ENCODE peak calls at places on chromosomes 16 and 17, in four cellular contexts. One of them, this sample, is unnamed. For H3K9me3, the result is how much of the 10 kb centered on the place peaks cover.

GRCh38 chr17:63786961-63787711 is 13.2 kb downstream of the DDX42 start:
- DNase-seq in PC-3: peak
- DNase-seq in effector memory CD4-positive, alpha-beta T cell: no peak
- DNase-seq in OCI-LY7: no peak
- DNase-seq in this sample: no peak

GRCh38 chr17:66228887-66229782 is at the start of gene APOH:
- DNase-seq in PC-3: no peak
- DNase-seq in effector memory CD4-positive, alpha-beta T cell: no peak
- DNase-seq in OCI-LY7: no peak
- DNase-seq in this sample: no peak

GRCh38 chr17:79707931-79708891 is 22.5 kb upstream of the ENPP7 start:
- DNase-seq in PC-3: peak
- DNase-seq in effector memory CD4-positive, alpha-beta T cell: no peak
- DNase-seq in OCI-LY7: peak
- DNase-seq in this sample: peak

GRCh38 chr17:14340968-14341412 is 40.1 kb downstream of the HS3ST3B1 start:
- DNase-seq in PC-3: no peak
- DNase-seq in effector memory CD4-positive, alpha-beta T cell: no peak
- DNase-seq in OCI-LY7: no peak
- DNase-seq in this sample: no peak

GRCh38 chr17:80265205-80266068 is 4.8 kb downstream of the RNF213 start:
- DNase-seq in PC-3: no peak
- DNase-seq in effector memory CD4-positive, alpha-beta T cell: peak
- DNase-seq in OCI-LY7: no peak
- DNase-seq in this sample: no peak

GRCh38 chr16:49342336-49343265 is 31.0 kb upstream of the C16orf78 start:
- DNase-seq in PC-3: no peak
- DNase-seq in effector memory CD4-positive, alpha-beta T cell: no peak
- DNase-seq in OCI-LY7: no peak
- DNase-seq in this sample: no peak

GRCh38 chr16:74901606-74902005 is 83.3 kb downstream of the WDR59 start:
- DNase-seq in PC-3: no peak
- DNase-seq in effector memory CD4-positive, alpha-beta T cell: no peak
- DNase-seq in OCI-LY7: no peak
- DNase-seq in this sample: no peak

GRCh38 chr16:55212791-55213190 is 111.2 kb upstream of the IRX6 start:
- DNase-seq in PC-3: no peak
- DNase-seq in effector memory CD4-positive, alpha-beta T cell: no peak
- DNase-seq in OCI-LY7: no peak
- DNase-seq in this sample: no peak

GRCh38 chr17:42114118-42114517 is 1.6 kb upstream of the DHX58 start:
- DNase-seq in PC-3: no peak
- DNase-seq in effector memory CD4-positive, alpha-beta T cell: no peak
- DNase-seq in OCI-LY7: no peak
- DNase-seq in this sample: no peak

GRCh38 chr17:28963841-28964240 is 12.5 kb upstream of the PHF12 start:
- DNase-seq in PC-3: no peak
- DNase-seq in effector memory CD4-positive, alpha-beta T cell: no peak
- DNase-seq in OCI-LY7: no peak
- DNase-seq in this sample: no peak

GRCh38 chr17:58352843-58353719 is 1.1 kb upstream of the SUPT4H1 start:
- DNase-seq in PC-3: peak
- DNase-seq in effector memory CD4-positive, alpha-beta T cell: no peak
- DNase-seq in OCI-LY7: peak
- DNase-seq in this sample: no peak

DNA sequence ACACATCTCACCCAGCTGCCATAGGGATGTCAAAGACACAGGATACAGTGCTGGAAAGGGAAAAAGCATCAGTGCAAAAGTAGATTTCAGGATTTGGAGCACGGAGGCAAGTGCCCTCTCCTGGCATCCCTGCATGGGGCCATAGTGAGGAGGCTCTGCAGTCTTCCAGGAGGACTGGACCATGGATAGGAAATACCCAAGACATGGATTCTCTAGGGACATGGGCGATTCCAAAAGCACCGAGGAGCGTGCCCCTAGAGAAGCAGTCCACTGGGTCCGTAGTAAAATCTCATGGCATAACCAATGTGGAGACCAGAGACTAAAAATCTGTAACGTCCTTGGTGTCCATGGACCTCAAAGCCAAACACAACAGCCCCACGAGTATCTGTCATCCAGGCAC is 818.2 kb downstream of the KCNJ18 start:
- DNase-seq in PC-3: no peak
- DNase-seq in effector memory CD4-positive, alpha-beta T cell: no peak
- DNase-seq in OCI-LY7: no peak
- DNase-seq in this sample: no peak
- H3K9me3 ChIP-seq in PC-3: under half
- H3K9me3 ChIP-seq in effector memory CD4-positive, alpha-beta T cell: under half
- H3K9me3 ChIP-seq in OCI-LY7: under half
- H3K9me3 ChIP-seq in this sample: under half

GRCh38 chr17:53949473-53950090 is 126.9 kb downstream of the KIF2B start:
- DNase-seq in PC-3: no peak
- DNase-seq in effector memory CD4-positive, alpha-beta T cell: no peak
- DNase-seq in OCI-LY7: no peak
- DNase-seq in this sample: no peak

GRCh38 chr17:53948323-53948722 is 125.6 kb downstream of the KIF2B start:
- DNase-seq in PC-3: no peak
- DNase-seq in effector memory CD4-positive, alpha-beta T cell: no peak
- DNase-seq in OCI-LY7: no peak
- DNase-seq in this sample: no peak

GRCh38 chr17:53950858-53951250 is 128.1 kb downstream of the KIF2B start:
- DNase-seq in PC-3: no peak
- DNase-seq in effector memory CD4-positive, alpha-beta T cell: no peak
- DNase-seq in OCI-LY7: no peak
- DNase-seq in this sample: no peak

GRCh38 chr17:53950207-53950857 is 127.6 kb downstream of the KIF2B start:
- DNase-seq in PC-3: no peak
- DNase-seq in effector memory CD4-positive, alpha-beta T cell: no peak
- DNase-seq in OCI-LY7: peak
- DNase-seq in this sample: no peak
- H3K9me3 ChIP-seq in PC-3: under half
- H3K9me3 ChIP-seq in effector memory CD4-positive, alpha-beta T cell: under half
- H3K9me3 ChIP-seq in OCI-LY7: under half
- H3K9me3 ChIP-seq in this sample: under half

GRCh38 chr16:67915831-67916723 is 15.6 kb downstream of the CTRL start:
- DNase-seq in PC-3: no peak
- DNase-seq in effector memory CD4-positive, alpha-beta T cell: no peak
- DNase-seq in OCI-LY7: no peak
- DNase-seq in this sample: no peak

GRCh38 chr16:67917140-67917851 is 14.4 kb downstream of the CTRL start:
- DNase-seq in PC-3: no peak
- DNase-seq in effector memory CD4-positive, alpha-beta T cell: no peak
- DNase-seq in OCI-LY7: no peak
- DNase-seq in this sample: no peak

GRCh38 chr16:67917852-67918236 is 13.8 kb downstream of the CTRL start:
- DNase-seq in PC-3: peak
- DNase-seq in effector memory CD4-positive, alpha-beta T cell: no peak
- DNase-seq in OCI-LY7: no peak
- DNase-seq in this sample: no peak

GRCh38 chr16:67919618-67920210 is 11.9 kb downstream of the CTRL start:
- DNase-seq in PC-3: no peak
- DNase-seq in effector memory CD4-positive, alpha-beta T cell: no peak
- DNase-seq in OCI-LY7: peak
- DNase-seq in this sample: no peak

DNA sequence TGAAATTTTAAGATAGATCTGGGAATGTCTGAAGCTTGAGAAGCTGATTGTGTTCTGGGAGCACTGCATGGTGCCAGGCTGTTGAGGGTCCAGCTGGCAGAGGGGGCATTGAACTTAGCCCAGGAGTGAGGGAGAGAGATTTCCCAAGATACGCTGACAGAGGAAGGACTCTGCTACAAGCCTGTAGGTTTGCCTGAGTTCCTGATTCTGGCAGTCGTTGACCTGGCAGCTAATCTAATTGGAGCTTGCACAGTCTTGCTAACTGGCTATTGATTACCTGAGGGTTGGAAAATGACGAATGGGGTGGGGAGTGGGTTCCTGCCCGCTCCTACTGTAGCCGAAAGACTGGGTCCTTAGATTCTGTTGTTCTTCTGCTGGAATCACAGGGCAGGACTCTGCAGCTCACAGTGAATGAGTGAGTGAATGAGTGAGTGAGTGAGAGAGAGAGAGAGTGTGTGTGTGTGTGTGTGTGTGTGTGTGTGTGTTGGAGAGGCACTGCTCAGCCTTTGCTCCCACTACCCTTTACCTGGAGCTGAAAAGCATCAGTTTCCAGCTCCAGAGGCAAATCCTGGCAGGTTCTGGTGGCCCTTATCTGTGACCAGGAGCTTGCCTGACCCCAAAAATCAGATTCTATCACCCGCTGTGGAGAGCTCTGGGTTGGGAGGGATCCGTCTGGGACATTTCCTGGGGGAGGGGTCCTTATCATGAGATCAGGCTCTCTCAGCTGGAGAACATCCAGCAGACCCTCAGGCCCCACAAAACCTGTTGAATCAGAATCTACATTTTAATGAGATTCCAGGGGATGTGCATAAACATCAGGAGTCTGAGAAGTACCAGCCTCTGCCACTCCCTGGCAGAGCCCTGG is 16.7 kb downstream of the CTRL start:
- DNase-seq in PC-3: no peak
- DNase-seq in effector memory CD4-positive, alpha-beta T cell: no peak
- DNase-seq in OCI-LY7: no peak
- DNase-seq in this sample: no peak
- H3K9me3 ChIP-seq in PC-3: under half
- H3K9me3 ChIP-seq in effector memory CD4-positive, alpha-beta T cell: under half
- H3K9me3 ChIP-seq in OCI-LY7: under half
- H3K9me3 ChIP-seq in this sample: under half

DNA sequence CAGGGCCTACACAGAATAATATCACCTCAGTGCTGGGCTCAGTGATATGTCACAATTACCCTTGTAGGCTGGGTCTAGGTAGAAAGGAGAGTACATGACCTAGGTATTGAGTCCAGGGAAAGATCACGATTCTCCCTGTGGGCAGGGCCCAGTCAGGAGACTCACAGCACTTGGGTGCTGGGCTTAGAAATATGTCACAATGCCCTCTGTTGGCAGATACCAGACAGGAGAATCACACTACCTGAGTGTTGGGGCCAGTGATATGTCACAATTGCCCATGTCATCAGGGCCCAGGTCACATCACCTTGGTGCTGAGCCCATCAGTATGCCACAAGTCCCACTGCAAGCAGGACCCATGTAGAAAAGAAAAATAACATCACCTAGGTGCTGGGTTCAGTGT is 2105.5 kb downstream of the TP53TG3F start:
- DNase-seq in PC-3: no peak
- DNase-seq in effector memory CD4-positive, alpha-beta T cell: no peak
- DNase-seq in OCI-LY7: no peak
- DNase-seq in this sample: no peak
- H3K9me3 ChIP-seq in PC-3: under half
- H3K9me3 ChIP-seq in effector memory CD4-positive, alpha-beta T cell: under half
- H3K9me3 ChIP-seq in OCI-LY7: under half
- H3K9me3 ChIP-seq in this sample: under half